ENCODE peak calls at places on chromosomes 16 and 17, in ten cellular contexts. One of them, this sample, is unnamed.

GRCh38 chr17:58338907-58339774 is 10.5 kb upstream of the TSPOAP1 start:
- DNase-seq in NCI-H510A: no peak
- DNase-seq in ELR: peak
- DNase-seq in skeletal muscle cell: peak
- DNase-seq in activated T-helper 9 cell treated with anti-CD3 and anti-CD28 coated beads, Interleukin-2, amount 50 U/mL, for 16 hours: no peak
- DNase-seq in stimulated activated CD8-positive, alpha-beta memory T cell treated with anti-CD3 and anti-CD28 coated beads, Interleukin-15, amount 100 ng/mL, for 24 hours: no peak
- DNase-seq in AG08395: peak
- DNase-seq in NCI-H774: no peak
- DNase-seq in AG09319: no peak
- DNase-seq in small intestine: no peak
- DNase-seq in this sample: no peak

GRCh38 chr17:10337136-10337535 is 35.7 kb downstream of the MYH13 start:
- DNase-seq in stimulated activated CD8-positive, alpha-beta memory T cell treated with anti-CD3 and anti-CD28 coated beads, Interleukin-15, amount 100 ng/mL, for 24 hours: no peak
- DNase-seq in skeletal muscle cell: no peak
- DNase-seq in AG09319: no peak
- DNase-seq in AG08395: peak
- DNase-seq in small intestine: no peak
- DNase-seq in NCI-H774: no peak
- DNase-seq in NCI-H510A: no peak
- DNase-seq in ELR: no peak
- DNase-seq in activated T-helper 9 cell treated with anti-CD3 and anti-CD28 coated beads, Interleukin-2, amount 50 U/mL, for 16 hours: no peak
- DNase-seq in this sample: no peak

GRCh38 chr17:42706732-42707131 is 24.4 kb downstream of the CNTNAP1 start:
- DNase-seq in NCI-H774: no peak
- DNase-seq in activated T-helper 9 cell treated with anti-CD3 and anti-CD28 coated beads, Interleukin-2, amount 50 U/mL, for 16 hours: no peak
- DNase-seq in ELR: no peak
- DNase-seq in AG09319: no peak
- DNase-seq in NCI-H510A: no peak
- DNase-seq in skeletal muscle cell: no peak
- DNase-seq in stimulated activated CD8-positive, alpha-beta memory T cell treated with anti-CD3 and anti-CD28 coated beads, Interleukin-15, amount 100 ng/mL, for 24 hours: no peak
- DNase-seq in small intestine: no peak
- DNase-seq in AG08395: no peak
- DNase-seq in this sample: no peak

GRCh38 chr16:14399397-14400284 is 230.4 kb downstream of the PARN start:
- DNase-seq in stimulated activated CD8-positive, alpha-beta memory T cell treated with anti-CD3 and anti-CD28 coated beads, Interleukin-15, amount 100 ng/mL, for 24 hours: no peak
- DNase-seq in AG08395: peak
- DNase-seq in AG09319: peak
- DNase-seq in ELR: peak
- DNase-seq in small intestine: no peak
- DNase-seq in NCI-H774: peak
- DNase-seq in activated T-helper 9 cell treated with anti-CD3 and anti-CD28 coated beads, Interleukin-2, amount 50 U/mL, for 16 hours: no peak
- DNase-seq in NCI-H510A: no peak
- DNase-seq in skeletal muscle cell: no peak
- DNase-seq in this sample: no peak

GRCh38 chr17:58153046-58153445 is 4.9 kb downstream of the OR4D1 start:
- DNase-seq in NCI-H774: no peak
- DNase-seq in AG09319: no peak
- DNase-seq in AG08395: no peak
- DNase-seq in activated T-helper 9 cell treated with anti-CD3 and anti-CD28 coated beads, Interleukin-2, amount 50 U/mL, for 16 hours: peak
- DNase-seq in stimulated activated CD8-positive, alpha-beta memory T cell treated with anti-CD3 and anti-CD28 coated beads, Interleukin-15, amount 100 ng/mL, for 24 hours: no peak
- DNase-seq in ELR: no peak
- DNase-seq in NCI-H510A: no peak
- DNase-seq in skeletal muscle cell: no peak
- DNase-seq in small intestine: no peak
- DNase-seq in this sample: no peak

GRCh38 chr16:77850637-77851330 is 62.4 kb downstream of the VAT1L start:
- DNase-seq in ELR: peak
- DNase-seq in AG08395: peak
- DNase-seq in NCI-H774: no peak
- DNase-seq in activated T-helper 9 cell treated with anti-CD3 and anti-CD28 coated beads, Interleukin-2, amount 50 U/mL, for 16 hours: no peak
- DNase-seq in small intestine: no peak
- DNase-seq in stimulated activated CD8-positive, alpha-beta memory T cell treated with anti-CD3 and anti-CD28 coated beads, Interleukin-15, amount 100 ng/mL, for 24 hours: no peak
- DNase-seq in skeletal muscle cell: no peak
- DNase-seq in NCI-H510A: no peak
- DNase-seq in AG09319: no peak
- DNase-seq in this sample: no peak

GRCh38 chr16:7303014-7303676 is 29.5 kb upstream of the RBFOX1 start:
- DNase-seq in stimulated activated CD8-positive, alpha-beta memory T cell treated with anti-CD3 and anti-CD28 coated beads, Interleukin-15, amount 100 ng/mL, for 24 hours: no peak
- DNase-seq in ELR: no peak
- DNase-seq in small intestine: no peak
- DNase-seq in NCI-H510A: no peak
- DNase-seq in activated T-helper 9 cell treated with anti-CD3 and anti-CD28 coated beads, Interleukin-2, amount 50 U/mL, for 16 hours: no peak
- DNase-seq in AG09319: no peak
- DNase-seq in skeletal muscle cell: no peak
- DNase-seq in NCI-H774: peak
- DNase-seq in AG08395: no peak
- DNase-seq in this sample: no peak

GRCh38 chr17:81193470-81194224 is 27.6 kb upstream of the AATK start:
- DNase-seq in AG08395: no peak
- DNase-seq in ELR: no peak
- DNase-seq in skeletal muscle cell: no peak
- DNase-seq in stimulated activated CD8-positive, alpha-beta memory T cell treated with anti-CD3 and anti-CD28 coated beads, Interleukin-15, amount 100 ng/mL, for 24 hours: no peak
- DNase-seq in AG09319: no peak
- DNase-seq in NCI-H774: no peak
- DNase-seq in NCI-H510A: no peak
- DNase-seq in small intestine: no peak
- DNase-seq in activated T-helper 9 cell treated with anti-CD3 and anti-CD28 coated beads, Interleukin-2, amount 50 U/mL, for 16 hours: no peak
- DNase-seq in this sample: no peak

GRCh38 chr17:13534946-13535345 is 66.8 kb downstream of the HS3ST3A1 start:
- DNase-seq in AG08395: no peak
- DNase-seq in NCI-H510A: no peak
- DNase-seq in small intestine: no peak
- DNase-seq in activated T-helper 9 cell treated with anti-CD3 and anti-CD28 coated beads, Interleukin-2, amount 50 U/mL, for 16 hours: no peak
- DNase-seq in stimulated activated CD8-positive, alpha-beta memory T cell treated with anti-CD3 and anti-CD28 coated beads, Interleukin-15, amount 100 ng/mL, for 24 hours: no peak
- DNase-seq in ELR: no peak
- DNase-seq in skeletal muscle cell: no peak
- DNase-seq in AG09319: no peak
- DNase-seq in NCI-H774: no peak
- DNase-seq in this sample: no peak

GRCh38 chr17:57107498-57108101 is 22.6 kb downstream of the AKAP1 start:
- DNase-seq in activated T-helper 9 cell treated with anti-CD3 and anti-CD28 coated beads, Interleukin-2, amount 50 U/mL, for 16 hours: no peak
- DNase-seq in stimulated activated CD8-positive, alpha-beta memory T cell treated with anti-CD3 and anti-CD28 coated beads, Interleukin-15, amount 100 ng/mL, for 24 hours: no peak
- DNase-seq in small intestine: peak
- DNase-seq in skeletal muscle cell: no peak
- DNase-seq in ELR: peak
- DNase-seq in AG08395: no peak
- DNase-seq in NCI-H510A: peak
- DNase-seq in AG09319: no peak
- DNase-seq in NCI-H774: peak
- DNase-seq in this sample: no peak

GRCh38 chr17:5769936-5770335 is 185.6 kb upstream of the NLRP1 start:
- DNase-seq in activated T-helper 9 cell treated with anti-CD3 and anti-CD28 coated beads, Interleukin-2, amount 50 U/mL, for 16 hours: no peak
- DNase-seq in NCI-H510A: no peak
- DNase-seq in small intestine: no peak
- DNase-seq in NCI-H774: peak
- DNase-seq in ELR: no peak
- DNase-seq in stimulated activated CD8-positive, alpha-beta memory T cell treated with anti-CD3 and anti-CD28 coated beads, Interleukin-15, amount 100 ng/mL, for 24 hours: no peak
- DNase-seq in AG09319: no peak
- DNase-seq in AG08395: no peak
- DNase-seq in skeletal muscle cell: no peak
- DNase-seq in this sample: no peak

GRCh38 chr16:74748710-74749073 is 25.9 kb downstream of the FA2H start:
- DNase-seq in stimulated activated CD8-positive, alpha-beta memory T cell treated with anti-CD3 and anti-CD28 coated beads, Interleukin-15, amount 100 ng/mL, for 24 hours: no peak
- DNase-seq in AG09319: no peak
- DNase-seq in NCI-H774: no peak
- DNase-seq in ELR: no peak
- DNase-seq in NCI-H510A: no peak
- DNase-seq in activated T-helper 9 cell treated with anti-CD3 and anti-CD28 coated beads, Interleukin-2, amount 50 U/mL, for 16 hours: no peak
- DNase-seq in skeletal muscle cell: no peak
- DNase-seq in small intestine: no peak
- DNase-seq in AG08395: no peak
- DNase-seq in this sample: no peak

GRCh38 chr16:65012357-65012756 is 109.5 kb downstream of the CDH11 start:
- DNase-seq in skeletal muscle cell: peak
- DNase-seq in stimulated activated CD8-positive, alpha-beta memory T cell treated with anti-CD3 and anti-CD28 coated beads, Interleukin-15, amount 100 ng/mL, for 24 hours: no peak
- DNase-seq in small intestine: no peak
- DNase-seq in AG08395: peak
- DNase-seq in activated T-helper 9 cell treated with anti-CD3 and anti-CD28 coated beads, Interleukin-2, amount 50 U/mL, for 16 hours: no peak
- DNase-seq in NCI-H510A: no peak
- DNase-seq in NCI-H774: no peak
- DNase-seq in AG09319: peak
- DNase-seq in ELR: no peak
- DNase-seq in this sample: peak